ENCODE peak calls at places on chromosomes 6 and 20, in six cellular contexts. W is HCEC 1CT; K is activated CD4-positive, CD25-positive, alpha-beta regulatory T cell; L is activated naive CD4-positive, alpha-beta T cell; P is HTR-8/SVneo; Y is endothelial cell. G is an unnamed sample.

GRCh38 chr6:160328447-160328846 is 19.7 kb upstream of the SLC22A3 start:
- DNase-seq in W (no peak), K (no peak), L (no peak), P (no peak), Y (no peak), G (no peak)

GRCh38 chr6:80974579-80974978 is 777.9 kb downstream of the TENT5A start:
- DNase-seq in W (no peak), K (no peak), L (no peak), P (no peak), Y (no peak), G (no peak)

GRCh38 chr6:14117158-14118090 is at the start of gene CD83:
- DNase-seq in W (peak), K (peak), L (peak), P (peak), Y (peak), G (peak)

GRCh38 chr6:148164645-148165044 is 178.0 kb upstream of the SASH1 start:
- DNase-seq in W (no peak), K (no peak), L (no peak), P (no peak), Y (no peak), G (no peak)

GRCh38 chr6:9540534-9541126 is 874.2 kb downstream of the TFAP2A start:
- DNase-seq in W (peak), K (no peak), L (no peak), P (peak), Y (peak), G (peak)

GRCh38 chr20:13661070-13661687 is 22.4 kb upstream of the TASP1 start:
- DNase-seq in W (no peak), K (no peak), L (no peak), P (no peak), Y (no peak), G (no peak)

GRCh38 chr20:16476032-16476431 is 97.2 kb downstream of the KIF16B start:
- DNase-seq in W (peak), K (no peak), L (no peak), P (peak), Y (no peak), G (peak)

GRCh38 chr6:137512768-137513605 is 18.8 kb upstream of the OLIG3 start:
- DNase-seq in W (no peak), K (no peak), L (no peak), P (no peak), Y (peak), G (no peak)

GRCh38 chr6:4888841-4889240 is 112.6 kb downstream of the CDYL start:
- DNase-seq in W (no peak), K (no peak), L (no peak), P (no peak), Y (no peak), G (no peak)

GRCh38 chr20:20037960-20038359 is 14.3 kb downstream of the CRNKL1 start:
- DNase-seq in W (no peak), K (no peak), L (no peak), P (peak), Y (no peak), G (no peak)

GRCh38 chr6:83119742-83120300 is 52.4 kb downstream of the DOP1A start:
- DNase-seq in W (no peak), K (no peak), L (no peak), P (no peak), Y (no peak), G (no peak)

GRCh38 chr6:31578058-31578457 is 2.7 kb downstream of the TNF start:
- DNase-seq in W (no peak), K (no peak), L (no peak), P (no peak), Y (no peak), G (no peak)

GRCh38 chr6:161001421-161001820 is 9.9 kb downstream of the MAP3K4 start:
- DNase-seq in W (no peak), K (no peak), L (no peak), P (no peak), Y (no peak), G (no peak)

GRCh38 chr6:22694092-22694724 is 124.8 kb downstream of the HDGFL1 start:
- DNase-seq in W (no peak), K (no peak), L (no peak), P (no peak), Y (no peak), G (no peak)

GRCh38 chr6:169620171-169621125 is 81.4 kb downstream of the WDR27 start:
- DNase-seq in W (peak), K (no peak), L (no peak), P (no peak), Y (no peak), G (no peak)

GRCh38 chr6:89602713-89603112 is 35.8 kb downstream of the LYRM2 start:
- DNase-seq in W (no peak), K (no peak), L (no peak), P (no peak), Y (no peak), G (no peak)

GRCh38 chr20:58545565-58546195 is 30.5 kb upstream of the APCDD1L start:
- DNase-seq in W (no peak), K (no peak), L (no peak), P (no peak), Y (no peak), G (no peak)

GRCh38 chr6:137264308-137265075 is 45.3 kb upstream of the IFNGR1 start:
- DNase-seq in W (no peak), K (no peak), L (no peak), P (no peak), Y (no peak), G (no peak)

GRCh38 chr6:15818044-15818443 is 155.2 kb upstream of the DTNBP1 start:
- DNase-seq in W (no peak), K (no peak), L (no peak), P (no peak), Y (no peak), G (no peak)

GRCh38 chr6:26404534-26404933 is 2.5 kb downstream of the BTN3A1 start:
- DNase-seq in W (no peak), K (no peak), L (no peak), P (no peak), Y (no peak), G (no peak)

GRCh38 chr6:168968228-168968627 is 285.4 kb downstream of the THBS2 start:
- DNase-seq in W (peak), K (no peak), L (no peak), P (no peak), Y (no peak), G (peak)

GRCh38 chr6:47379328-47379727 is 69.6 kb upstream of the TNFRSF21 start:
- DNase-seq in W (no peak), K (no peak), L (no peak), P (no peak), Y (no peak), G (no peak)

GRCh38 chr20:5484346-5484745 is 167.6 kb upstream of the PROKR2 start:
- DNase-seq in W (no peak), K (no peak), L (no peak), P (no peak), Y (no peak), G (no peak)

GRCh38 chr6:108211676-108212075 is 45.9 kb downstream of the NR2E1 start:
- DNase-seq in W (no peak), K (no peak), L (no peak), P (no peak), Y (no peak), G (no peak)

GRCh38 chr6:3205913-3206312 is 21.5 kb downstream of the TUBB2B start:
- DNase-seq in W (peak), K (no peak), L (no peak), P (no peak), Y (no peak), G (no peak)

GRCh38 chr6:90369024-90369519 is 72.4 kb upstream of the BACH2 start:
- DNase-seq in W (peak), K (no peak), L (no peak), P (peak), Y (no peak), G (peak)

GRCh38 chr6:137452331-137452894 is 41.8 kb downstream of the OLIG3 start:
- DNase-seq in W (peak), K (no peak), L (no peak), P (no peak), Y (no peak), G (no peak)

GRCh38 chr20:49677777-49678758 is 35.6 kb downstream of the B4GALT5 start:
- DNase-seq in W (no peak), K (no peak), L (no peak), P (no peak), Y (no peak), G (no peak)

GRCh38 chr20:1376453-1377270 is 16.2 kb downstream of the FKBP1A start:
- DNase-seq in W (no peak), K (no peak), L (no peak), P (no peak), Y (no peak), G (no peak)

GRCh38 chr6:106098383-106099234 is 12.5 kb downstream of the PRDM1 start:
- DNase-seq in W (peak), K (peak), L (no peak), P (no peak), Y (no peak), G (no peak)

GRCh38 chr6:49004806-49005205 is 458.2 kb downstream of the MMUT start:
- DNase-seq in W (no peak), K (no peak), L (no peak), P (no peak), Y (no peak), G (no peak)

G was measured in HEK293T.